ENCODE peak calls at places on chromosomes 16 and 17, in seven cellular contexts. One of them, this sample, is unnamed.

GRCh38 chr17:20920813-20921199 is 122.0 kb downstream of the USP22 start:
- DNase-seq in GM12891: no peak
- DNase-seq in SK-N-SH: no peak
- DNase-seq in K562: no peak
- DNase-seq in HepG2: no peak
- DNase-seq in H1: no peak
- DNase-seq in GM12878: no peak
- DNase-seq in this sample: no peak

GRCh38 chr16:66383551-66383950 is 17.1 kb downstream of the CDH5 start:
- DNase-seq in GM12878: no peak
- DNase-seq in SK-N-SH: no peak
- DNase-seq in GM12891: no peak
- DNase-seq in K562: no peak
- DNase-seq in H1: no peak
- DNase-seq in HepG2: no peak
- DNase-seq in this sample: no peak

GRCh38 chr17:67546578-67547527 is 169.8 kb downstream of the PITPNC1 start:
- DNase-seq in K562: no peak
- DNase-seq in SK-N-SH: no peak
- DNase-seq in H1: no peak
- DNase-seq in HepG2: no peak
- DNase-seq in GM12878: no peak
- DNase-seq in GM12891: peak
- DNase-seq in this sample: peak

GRCh38 chr17:44258811-44259351 is 9.1 kb downstream of the SLC4A1 start:
- DNase-seq in H1: no peak
- DNase-seq in K562: no peak
- DNase-seq in SK-N-SH: no peak
- DNase-seq in HepG2: no peak
- DNase-seq in GM12891: no peak
- DNase-seq in GM12878: no peak
- DNase-seq in this sample: no peak

GRCh38 chr16:78405833-78406232 is 306.4 kb downstream of the WWOX start:
- DNase-seq in SK-N-SH: no peak
- DNase-seq in GM12891: no peak
- DNase-seq in GM12878: no peak
- DNase-seq in H1: no peak
- DNase-seq in HepG2: no peak
- DNase-seq in K562: no peak
- DNase-seq in this sample: no peak

GRCh38 chr16:12643034-12643455 is 160.6 kb downstream of the CPPED1 start:
- DNase-seq in HepG2: no peak
- DNase-seq in SK-N-SH: no peak
- DNase-seq in K562: no peak
- DNase-seq in GM12878: no peak
- DNase-seq in GM12891: no peak
- DNase-seq in H1: no peak
- DNase-seq in this sample: no peak

GRCh38 chr16:7268182-7268581 is 64.5 kb upstream of the RBFOX1 start:
- DNase-seq in SK-N-SH: peak
- DNase-seq in HepG2: peak
- DNase-seq in GM12891: peak
- DNase-seq in H1: peak
- DNase-seq in GM12878: no peak
- DNase-seq in K562: peak
- DNase-seq in this sample: no peak

GRCh38 chr16:87945351-87946042 is 5.7 kb upstream of the BANP start:
- DNase-seq in SK-N-SH: peak
- DNase-seq in H1: no peak
- DNase-seq in HepG2: no peak
- DNase-seq in GM12878: no peak
- DNase-seq in K562: no peak
- DNase-seq in GM12891: no peak
- DNase-seq in this sample: no peak

GRCh38 chr16:67543582-67543981 is 15.0 kb downstream of the RIPOR1 start:
- DNase-seq in K562: no peak
- DNase-seq in GM12891: no peak
- DNase-seq in SK-N-SH: no peak
- DNase-seq in GM12878: no peak
- DNase-seq in HepG2: no peak
- DNase-seq in H1: no peak
- DNase-seq in this sample: peak

GRCh38 chr16:56912746-56913703 is 18.9 kb upstream of the HERPUD1 start:
- DNase-seq in SK-N-SH: no peak
- DNase-seq in HepG2: no peak
- DNase-seq in H1: no peak
- DNase-seq in GM12878: no peak
- DNase-seq in K562: no peak
- DNase-seq in GM12891: no peak
- DNase-seq in this sample: no peak

GRCh38 chr17:74152591-74153455 is 50.7 kb upstream of the RPL38 start:
- DNase-seq in H1: peak
- DNase-seq in HepG2: no peak
- DNase-seq in SK-N-SH: peak
- DNase-seq in GM12891: no peak
- DNase-seq in GM12878: no peak
- DNase-seq in K562: no peak
- DNase-seq in this sample: no peak

GRCh38 chr16:90020838-90021382 is 1.7 kb upstream of the DBNDD1 start:
- DNase-seq in K562: no peak
- DNase-seq in H1: no peak
- DNase-seq in SK-N-SH: peak
- DNase-seq in HepG2: peak
- DNase-seq in GM12878: no peak
- DNase-seq in GM12891: no peak
- DNase-seq in this sample: no peak

GRCh38 chr16:11328172-11329079 is 16.8 kb upstream of the RMI2 start:
- DNase-seq in GM12878: peak
- DNase-seq in K562: no peak
- DNase-seq in HepG2: no peak
- DNase-seq in SK-N-SH: no peak
- DNase-seq in GM12891: peak
- DNase-seq in H1: peak
- DNase-seq in this sample: peak

GRCh38 chr17:75909812-75910274 is 5.2 kb upstream of the MRPL38 start:
- DNase-seq in HepG2: no peak
- DNase-seq in H1: no peak
- DNase-seq in GM12891: no peak
- DNase-seq in GM12878: no peak
- DNase-seq in K562: no peak
- DNase-seq in SK-N-SH: peak
- DNase-seq in this sample: no peak

GRCh38 chr16:59148756-59149155 is 414.6 kb upstream of the GOT2 start:
- DNase-seq in SK-N-SH: no peak
- DNase-seq in HepG2: no peak
- DNase-seq in K562: no peak
- DNase-seq in GM12891: no peak
- DNase-seq in GM12878: no peak
- DNase-seq in H1: no peak
- DNase-seq in this sample: no peak

GRCh38 chr16:23384878-23385277 is 68.1 kb downstream of the COG7 start:
- DNase-seq in SK-N-SH: no peak
- DNase-seq in GM12878: no peak
- DNase-seq in K562: no peak
- DNase-seq in HepG2: no peak
- DNase-seq in H1: no peak
- DNase-seq in GM12891: no peak
- DNase-seq in this sample: no peak

GRCh38 chr17:65156185-65156834 is 19.1 kb downstream of the RGS9 start:
- DNase-seq in HepG2: no peak
- DNase-seq in K562: no peak
- DNase-seq in GM12878: no peak
- DNase-seq in GM12891: no peak
- DNase-seq in H1: no peak
- DNase-seq in SK-N-SH: no peak
- DNase-seq in this sample: no peak

GRCh38 chr17:52233176-52233575 is 74.7 kb upstream of the CA10 start:
- DNase-seq in GM12878: no peak
- DNase-seq in HepG2: no peak
- DNase-seq in SK-N-SH: no peak
- DNase-seq in H1: no peak
- DNase-seq in GM12891: no peak
- DNase-seq in K562: no peak
- DNase-seq in this sample: no peak

GRCh38 chr17:75707096-75707720 is 14.1 kb upstream of the ITGB4 start:
- DNase-seq in HepG2: no peak
- DNase-seq in GM12891: no peak
- DNase-seq in GM12878: no peak
- DNase-seq in SK-N-SH: no peak
- DNase-seq in K562: no peak
- DNase-seq in H1: no peak
- DNase-seq in this sample: no peak

DNA sequence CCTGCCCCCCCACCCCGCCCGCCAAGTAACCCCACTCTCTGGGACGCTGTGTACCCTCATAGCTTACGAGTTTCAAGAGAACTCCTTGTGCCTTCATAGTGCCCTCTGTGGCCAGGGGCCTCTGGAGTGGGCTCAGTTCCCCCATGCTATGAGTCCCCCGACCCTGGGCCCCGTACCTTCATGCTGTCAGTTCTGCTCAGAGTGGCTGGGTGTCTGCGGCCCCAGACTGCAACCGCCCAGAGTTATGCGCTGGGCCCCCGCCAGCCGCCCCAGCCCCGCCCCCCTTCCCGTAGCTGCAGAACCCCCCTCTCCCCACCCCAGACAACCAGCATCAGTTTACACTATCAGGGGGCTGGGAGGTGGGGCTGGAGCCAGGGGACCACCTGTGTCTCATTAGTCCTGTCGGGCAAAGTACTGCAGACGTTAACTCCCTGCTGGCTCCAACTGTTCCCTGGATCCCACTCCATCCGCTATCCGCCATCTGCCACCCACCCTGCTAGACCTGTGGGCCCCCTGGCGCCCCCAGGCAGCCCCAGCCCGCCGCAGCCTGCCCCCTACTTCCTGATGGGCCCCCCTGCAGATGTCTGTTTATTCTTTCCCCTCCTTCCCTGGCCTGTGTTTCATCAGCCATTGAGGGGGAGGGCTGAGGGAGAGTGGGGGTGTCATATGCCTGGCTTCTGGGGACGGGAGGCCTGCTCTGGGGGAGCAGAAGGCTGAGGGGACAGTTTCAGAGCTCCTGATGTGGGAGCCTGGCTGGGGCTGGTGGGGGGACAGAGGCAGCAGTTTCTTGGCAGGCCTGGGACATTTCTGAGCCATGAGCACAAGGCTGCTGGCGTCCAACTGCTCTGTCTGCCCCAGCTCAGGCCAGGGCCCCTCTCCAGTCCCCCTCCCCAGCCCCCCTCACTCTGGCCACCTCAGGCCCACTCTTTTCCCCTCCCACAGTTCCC is at the start of gene MFAP4:
- DNase-seq in GM12891: no peak
- DNase-seq in HepG2: no peak
- DNase-seq in H1: peak
- DNase-seq in K562: no peak
- DNase-seq in GM12878: no peak
- DNase-seq in SK-N-SH: peak
- DNase-seq in this sample: no peak
- TF ChIP-seq TAF1 in GM12891: no peak
- TF ChIP-seq TAF1 in HepG2: no peak
- TF ChIP-seq TAF1 in H1: peak
- TF ChIP-seq TAF1 in K562: no peak
- TF ChIP-seq TAF1 in GM12878: no peak
- TF ChIP-seq TAF1 in SK-N-SH: peak
- TF ChIP-seq TAF1 in this sample: no peak

GRCh38 chr17:1435326-1435725 is 20.7 kb downstream of the CRK start:
- DNase-seq in SK-N-SH: no peak
- DNase-seq in GM12878: no peak
- DNase-seq in H1: no peak
- DNase-seq in HepG2: no peak
- DNase-seq in K562: no peak
- DNase-seq in GM12891: no peak
- DNase-seq in this sample: no peak

GRCh38 chr17:1438593-1439083 is 17.4 kb downstream of the CRK start:
- DNase-seq in HepG2: no peak
- DNase-seq in K562: no peak
- DNase-seq in H1: no peak
- DNase-seq in SK-N-SH: no peak
- DNase-seq in GM12891: no peak
- DNase-seq in GM12878: no peak
- DNase-seq in this sample: no peak

GRCh38 chr17:1431631-1432104 is 24.4 kb downstream of the CRK start:
- DNase-seq in GM12878: peak
- DNase-seq in H1: no peak
- DNase-seq in SK-N-SH: no peak
- DNase-seq in K562: no peak
- DNase-seq in HepG2: no peak
- DNase-seq in GM12891: no peak
- DNase-seq in this sample: no peak

DNA sequence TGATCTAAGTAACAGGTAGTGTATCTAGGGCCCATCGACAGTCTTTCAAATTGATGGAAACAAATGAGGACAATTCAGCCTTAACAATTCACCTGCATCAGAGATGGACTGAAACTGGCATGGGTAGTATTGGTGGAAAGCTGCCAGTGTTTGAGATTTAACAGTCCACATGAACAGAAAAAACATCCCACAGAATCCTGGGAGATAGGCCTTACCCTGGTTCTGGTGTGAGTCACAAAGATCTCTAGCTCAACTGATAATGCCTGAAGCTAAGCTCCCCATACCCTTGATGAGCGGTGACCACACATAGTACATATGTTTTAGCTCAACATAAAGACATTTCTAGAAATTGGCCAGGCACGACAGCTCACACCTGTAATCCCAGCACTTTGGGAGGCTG is 21.9 kb downstream of the CRK start:
- DNase-seq in K562: no peak
- DNase-seq in GM12891: no peak
- DNase-seq in GM12878: no peak
- DNase-seq in H1: no peak
- DNase-seq in HepG2: no peak
- DNase-seq in SK-N-SH: no peak
- DNase-seq in this sample: no peak
- TF ChIP-seq TAF1 in K562: no peak
- TF ChIP-seq TAF1 in GM12891: no peak
- TF ChIP-seq TAF1 in GM12878: no peak
- TF ChIP-seq TAF1 in H1: no peak
- TF ChIP-seq TAF1 in HepG2: no peak
- TF ChIP-seq TAF1 in SK-N-SH: no peak
- TF ChIP-seq TAF1 in this sample: no peak

DNA sequence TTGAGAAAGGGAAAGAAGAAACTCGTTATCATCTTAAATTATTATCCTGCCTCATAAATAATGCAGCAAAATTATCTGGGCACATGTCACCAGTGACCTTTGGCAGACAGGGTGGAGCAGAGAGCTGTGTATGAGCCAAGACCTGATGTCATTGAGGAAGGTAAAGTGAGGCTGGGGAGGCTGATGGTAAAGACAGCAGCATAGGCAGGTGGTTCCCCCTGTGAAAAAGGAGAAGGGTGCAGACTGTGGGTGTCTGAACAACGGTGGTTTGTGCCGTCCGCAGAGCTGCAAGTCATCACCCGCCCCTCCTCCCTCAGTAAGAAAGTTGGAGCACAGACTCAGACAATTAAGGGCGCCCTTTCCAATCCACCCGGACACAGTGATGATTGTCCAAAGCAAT is 30.8 kb upstream of the METTL16 start:
- DNase-seq in SK-N-SH: no peak
- DNase-seq in K562: peak
- DNase-seq in H1: no peak
- DNase-seq in GM12878: peak
- DNase-seq in HepG2: no peak
- DNase-seq in GM12891: no peak
- DNase-seq in this sample: no peak
- TF ChIP-seq TAF1 in SK-N-SH: no peak
- TF ChIP-seq TAF1 in K562: no peak
- TF ChIP-seq TAF1 in H1: no peak
- TF ChIP-seq TAF1 in GM12878: no peak
- TF ChIP-seq TAF1 in HepG2: no peak
- TF ChIP-seq TAF1 in GM12891: no peak
- TF ChIP-seq TAF1 in this sample: no peak

GRCh38 chr16:14527411-14528044 is 102.5 kb downstream of the PARN start:
- DNase-seq in GM12878: no peak
- DNase-seq in GM12891: no peak
- DNase-seq in H1: no peak
- DNase-seq in SK-N-SH: no peak
- DNase-seq in K562: no peak
- DNase-seq in HepG2: no peak
- DNase-seq in this sample: no peak
- TF ChIP-seq TAF1 in GM12878: no peak
- TF ChIP-seq TAF1 in GM12891: no peak
- TF ChIP-seq TAF1 in H1: no peak
- TF ChIP-seq TAF1 in SK-N-SH: no peak
- TF ChIP-seq TAF1 in K562: no peak
- TF ChIP-seq TAF1 in HepG2: no peak
- TF ChIP-seq TAF1 in this sample: no peak